ENCODE peak calls at places on chromosomes 13 and 19, in five cellular contexts. S, B, M, X and K are unnamed samples.

GRCh38 chr13:22063416-22064124 is 392.7 kb downstream of the FGF9 start:
- DNase-seq in S (no peak), B (no peak), M (no peak), X (no peak), K (no peak)

GRCh38 chr19:43564800-43565199 is 10.5 kb downstream of the XRCC1 start:
- DNase-seq in S (no peak), B (no peak), M (no peak), X (no peak), K (no peak)

GRCh38 chr13:49319555-49320350 is 72.0 kb downstream of the CDADC1 start:
- DNase-seq in S (peak; percentile 74), B (no peak), M (no peak), X (no peak), K (no peak)

GRCh38 chr19:47891923-47892666 is 6.0 kb upstream of the SULT2A1 start:
- DNase-seq in S (no peak), B (no peak), M (no peak), X (no peak), K (peak; percentile 81)

GRCh38 chr19:18397242-18398202 is at the start of gene LRRC25:
- DNase-seq in S (no peak), B (peak; percentile 89), M (no peak), X (no peak), K (peak; percentile 75)

GRCh38 chr19:5003781-5004180 is 34.9 kb downstream of the KDM4B start:
- DNase-seq in S (no peak), B (no peak), M (no peak), X (no peak), K (no peak)

GRCh38 chr19:4533835-4534424 is 1.1 kb downstream of the PLIN5 start:
- DNase-seq in S (no peak), B (no peak), M (no peak), X (no peak), K (no peak)

GRCh38 chr19:7363225-7363624 is 14.5 kb downstream of the ARHGEF18 start:
- DNase-seq in S (no peak), B (no peak), M (no peak), X (no peak), K (no peak)

GRCh38 chr19:1622541-1622940 is 17.3 kb upstream of the UQCR11 start:
- DNase-seq in S (no peak), B (no peak), M (no peak), X (no peak), K (no peak)

GRCh38 chr13:106514928-106515634 is 20.4 kb downstream of the EFNB2 start:
- DNase-seq in S (no peak), B (no peak), M (no peak), X (no peak), K (no peak)

GRCh38 chr19:33509774-33510173 is 11.8 kb downstream of the PEPD start:
- DNase-seq in S (no peak), B (no peak), M (no peak), X (no peak), K (no peak)

GRCh38 chr19:45293682-45294081 is 29.0 kb downstream of the CKM start:
- DNase-seq in S (no peak), B (no peak), M (no peak), X (no peak), K (no peak)

GRCh38 chr19:18419195-18419698 is at the start of gene SSBP4:
- DNase-seq in S (peak; percentile 70), B (peak; percentile 69), M (no peak), X (no peak), K (peak; percentile 84)

GRCh38 chr19:821976-822773 is 420 bp upstream of the PLPPR3 start:
- DNase-seq in S (no peak), B (peak; percentile 63), M (no peak), X (no peak), K (no peak)

GRCh38 chr19:44575116-44575700 is 38.2 kb upstream of the IGSF23 start:
- DNase-seq in S (no peak), B (no peak), M (no peak), X (no peak), K (no peak)

GRCh38 chr19:19214892-19215291 is 3.1 kb downstream of the NCAN start:
- DNase-seq in S (peak; percentile 39), B (peak; percentile 93), M (no peak), X (no peak), K (peak; percentile 64)

GRCh38 chr13:27053902-27054595 is 117.6 kb downstream of the USP12 start:
- DNase-seq in S (peak; percentile 88), B (no peak), M (no peak), X (no peak), K (no peak)

GRCh38 chr13:40399756-40400155 is 266.7 kb downstream of the FOXO1 start:
- DNase-seq in S (no peak), B (no peak), M (no peak), X (no peak), K (no peak)

GRCh38 chr13:30718661-30719520 is 16.5 kb upstream of the ALOX5AP start:
- DNase-seq in S (peak; percentile 95), B (no peak), M (peak; percentile 25), X (no peak), K (no peak)

GRCh38 chr13:30892966-30893365 is 13.1 kb upstream of the MEDAG start:
- DNase-seq in S (peak; percentile 48), B (peak; percentile 89), M (peak; percentile 13), X (no peak), K (peak; percentile 50)

GRCh38 chr13:66977156-66977555 is 253.0 kb downstream of the PCDH9 start:
- DNase-seq in S (peak; percentile 41), B (no peak), M (no peak), X (no peak), K (no peak)

GRCh38 chr13:21071015-21071414 is 9.6 kb upstream of the LATS2 start:
- DNase-seq in S (no peak), B (no peak), M (no peak), X (no peak), K (no peak)

GRCh38 chr13:81377926-81378325 is 1037.0 kb upstream of the SPRY2 start:
- DNase-seq in S (no peak), B (no peak), M (no peak), X (no peak), K (no peak)

GRCh38 chr19:1473424-1473851 is 5.6 kb downstream of the C19orf25 start:
- DNase-seq in S (no peak), B (peak; percentile 15), M (no peak), X (no peak), K (no peak)

GRCh38 chr19:5968431-5969373 is 9.2 kb downstream of the RANBP3 start:
- DNase-seq in S (no peak), B (peak; percentile 36), M (no peak), X (no peak), K (peak; percentile 48)

GRCh38 chr13:47846886-47847285 is 154.2 kb downstream of the SUCLA2 start:
- DNase-seq in S (no peak), B (no peak), M (no peak), X (no peak), K (no peak)

DNA sequence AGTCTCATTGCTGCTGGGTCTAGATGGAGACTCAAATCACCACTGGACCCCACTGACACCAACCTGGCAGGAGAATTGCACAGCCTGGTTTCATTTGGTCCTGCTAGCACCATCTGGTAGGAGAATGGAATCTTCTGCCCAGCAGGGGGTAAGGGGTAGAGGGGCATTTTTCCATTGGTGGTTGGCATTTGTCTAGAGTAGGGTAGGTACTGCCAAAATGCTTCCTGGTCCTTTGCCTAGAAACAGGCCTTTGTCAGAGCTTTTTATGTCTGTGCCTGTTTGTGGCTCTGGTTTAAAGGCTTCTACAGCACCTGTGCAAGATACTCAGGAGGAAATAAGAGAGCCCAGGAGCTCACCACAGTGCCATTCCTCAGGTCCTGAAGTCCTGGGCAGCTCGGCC is 121.3 kb downstream of the KCTD12 start:
- DNase-seq in S (no peak), B (no peak), M (no peak), X (no peak), K (no peak)
- TF ChIP-seq USF2 in S (no peak), B (no peak), M (no peak), X (no peak), K (no peak)

GRCh38 chr13:113926951-113927660 is 46.8 kb downstream of the C13orf46 start:
- DNase-seq in S (no peak), B (peak; percentile 4), M (no peak), X (no peak), K (no peak)
- TF ChIP-seq USF2 in S (no peak), B (no peak), M (no peak), X (no peak), K (no peak)

GRCh38 chr19:2950286-2951124 is 5.7 kb upstream of the ZNF77 start:
- DNase-seq in S (peak; percentile 99), B (peak; percentile 100), M (peak; percentile 99), X (peak; percentile 99), K (peak; percentile 98)

GRCh38 chr19:2957160-2957559 is 12.4 kb upstream of the ZNF77 start:
- DNase-seq in S (no peak), B (no peak), M (no peak), X (no peak), K (no peak)

GRCh38 chr19:2949939-2950285 is 5.1 kb upstream of the ZNF77 start:
- DNase-seq in S (peak; percentile 50), B (no peak), M (peak; percentile 47), X (no peak), K (peak; percentile 98)

GRCh38 chr19:2952953-2953481 is 8.2 kb upstream of the ZNF77 start:
- DNase-seq in S (no peak), B (no peak), M (no peak), X (no peak), K (no peak)
- TF ChIP-seq USF2 in S (no peak), B (no peak), M (no peak), X (no peak), K (no peak)

GRCh38 chr19:38039966-38040365 is 133.0 kb downstream of the SIPA1L3 start:
- DNase-seq in S (peak; percentile 99), B (no peak), M (peak; percentile 86), X (no peak), K (no peak)
- TF ChIP-seq USF2 in S (no peak), B (no peak), M (no peak), X (no peak), K (no peak)